ENCODE peak calls at places on chromosomes 2 and 18, in six cellular contexts. Q is upper lobe of right lung, C is WTC11, R is caudate nucleus, M is AG08395, G is IMR-90. V is an unnamed sample.

GRCh38 chr2:26838121-26838906 is 9.6 kb upstream of the DPYSL5 start:
- DNase-seq in G (peak; percentile 36), M (no peak), Q (no peak), C (no peak), R (no peak), V (no peak)

GRCh38 chr18:40673150-40673549 is 1281.9 kb upstream of the PIK3C3 start:
- DNase-seq in Q (no peak), G (no peak), M (no peak), C (no peak), R (no peak), V (no peak)

GRCh38 chr2:170887496-170888265 is 41.4 kb upstream of the GORASP2 start:
- DNase-seq in G (no peak), Q (no peak), R (no peak), M (no peak), C (no peak), V (no peak)

GRCh38 chr2:176280156-176280555 is 10.9 kb downstream of the MTX2 start:
- DNase-seq in G (no peak), M (no peak), C (no peak), R (no peak), Q (no peak), V (no peak)

GRCh38 chr2:102049756-102050443 is 58.1 kb downstream of the IL1R2 start:
- DNase-seq in G (no peak), C (no peak), R (no peak), Q (no peak), M (peak; percentile 32), V (peak; percentile 29)

GRCh38 chr2:230408244-230408842 is 7.7 kb upstream of the SP100 start:
- DNase-seq in G (peak; percentile 88), R (no peak), C (no peak), Q (no peak), M (peak; percentile 90), V (no peak)

GRCh38 chr2:85785027-85785822 is 31.4 kb downstream of the ATOH8 start:
- DNase-seq in M (peak; percentile 93), Q (peak; percentile 77), G (peak; percentile 23), C (no peak), R (peak; percentile 74), V (peak; percentile 74)

GRCh38 chr2:199463708-199464613 is 6.2 kb upstream of the SATB2 start:
- DNase-seq in R (no peak), M (peak; percentile 61), C (peak; percentile 37), G (no peak), Q (no peak), V (no peak)

GRCh38 chr2:673016-673415 is 4.2 kb downstream of the TMEM18 start:
- DNase-seq in Q (no peak), G (no peak), C (no peak), M (no peak), R (no peak), V (no peak)